ENCODE peak calls at places on chromosomes 2 and 18, in four cellular contexts. Q, U, W and M are unnamed samples.

GRCh38 chr2:54724560-54725342 is 1.3 kb downstream of the EML6 start:
- DNase-seq in Q (no peak), U (peak), W (peak), M (peak)

GRCh38 chr2:232927041-232927792 is 57.2 kb downstream of the SNORC start:
- DNase-seq in Q (peak), U (peak), W (peak), M (peak)

GRCh38 chr2:120863661-120864320 is 128.1 kb downstream of the GLI2 start:
- DNase-seq in Q (peak), U (peak), W (peak), M (peak)

GRCh38 chr2:170929686-170930050 is 615 bp downstream of the GORASP2 start:
- DNase-seq in Q (peak), U (peak), W (peak), M (peak)

GRCh38 chr2:190913725-190914124 is 33.1 kb downstream of the GLS start:
- DNase-seq in Q (no peak), U (no peak), W (no peak), M (no peak)

GRCh38 chr2:23111263-23111662 is 273.7 kb upstream of the KLHL29 start:
- DNase-seq in Q (no peak), U (no peak), W (no peak), M (no peak)

GRCh38 chr2:198296665-198297308 is 492.4 kb downstream of the PLCL1 start:
- DNase-seq in Q (peak), U (no peak), W (peak), M (peak)

GRCh38 chr18:44548291-44549221 is 132.1 kb upstream of the SETBP1 start:
- DNase-seq in Q (peak), U (peak), W (no peak), M (no peak)

GRCh38 chr2:11281221-11281620 is 63.2 kb downstream of the ROCK2 start:
- DNase-seq in Q (no peak), U (no peak), W (no peak), M (no peak)

GRCh38 chr2:12918138-12918840 is 201.6 kb downstream of the TRIB2 start:
- DNase-seq in Q (no peak), U (no peak), W (no peak), M (no peak)

GRCh38 chr2:101718993-101719571 is 21.6 kb downstream of the MAP4K4 start:
- DNase-seq in Q (no peak), U (no peak), W (no peak), M (no peak)

GRCh38 chr2:7356909-7357584 is 439.8 kb downstream of the RNF144A start:
- DNase-seq in Q (no peak), U (no peak), W (no peak), M (peak)

GRCh38 chr2:209933499-209934458 is 68.7 kb upstream of the RPE start:
- DNase-seq in Q (peak), U (no peak), W (peak), M (peak)

GRCh38 chr2:74052732-74053712 is 68.3 kb downstream of the TET3 start:
- DNase-seq in Q (no peak), U (no peak), W (no peak), M (no peak)

GRCh38 chr2:109382946-109383345 is 230.8 kb downstream of the SEPTIN10 start:
- DNase-seq in Q (peak), U (no peak), W (peak), M (no peak)

GRCh38 chr18:75475228-75475627 is 47.7 kb upstream of the SMIM21 start:
- DNase-seq in Q (peak), U (no peak), W (no peak), M (no peak)

GRCh38 chr18:46333371-46334199 is 229.4 kb downstream of the HAUS1 start:
- DNase-seq in Q (peak), U (peak), W (peak), M (peak)

GRCh38 chr18:3804336-3804735 is 354.4 kb downstream of the TGIF1 start:
- DNase-seq in Q (no peak), U (no peak), W (no peak), M (no peak)

GRCh38 chr2:199219551-199219950 is 238.2 kb downstream of the SATB2 start:
- DNase-seq in Q (no peak), U (no peak), W (no peak), M (no peak)

GRCh38 chr2:71793965-71794364 is 340.6 kb downstream of the DYSF start:
- DNase-seq in Q (no peak), U (no peak), W (no peak), M (no peak)

GRCh38 chr2:105961599-105962146 is 217.0 kb downstream of the NCK2 start:
- DNase-seq in Q (no peak), U (no peak), W (no peak), M (no peak)

GRCh38 chr2:44100351-44100750 is 68.3 kb upstream of the PPM1B start:
- DNase-seq in Q (peak), U (no peak), W (peak), M (peak)

GRCh38 chr18:67199993-67200617 is 316.4 kb downstream of the DSEL start:
- DNase-seq in Q (peak), U (no peak), W (peak), M (peak)

GRCh38 chr2:39394427-39395002 is 42.6 kb downstream of the MAP4K3 start:
- DNase-seq in Q (peak), U (no peak), W (no peak), M (no peak)

GRCh38 chr18:3726241-3726951 is 276.4 kb downstream of the TGIF1 start:
- DNase-seq in Q (no peak), U (no peak), W (no peak), M (no peak)

GRCh38 chr18:73235491-73235890 is 367.7 kb upstream of the NETO1 start:
- DNase-seq in Q (peak), U (no peak), W (peak), M (peak)

GRCh38 chr2:156023266-156023879 is 309.1 kb downstream of the NR4A2 start:
- DNase-seq in Q (no peak), U (no peak), W (no peak), M (no peak)

GRCh38 chr2:61419129-61419528 is 51.8 kb downstream of the USP34 start:
- DNase-seq in Q (no peak), U (no peak), W (no peak), M (no peak)

GRCh38 chr18:6219116-6219717 is 195.5 kb downstream of the L3MBTL4 start:
- DNase-seq in Q (peak), U (no peak), W (no peak), M (no peak)

GRCh38 chr2:238290079-238290478 is 1.7 kb upstream of the PER2 start:
- DNase-seq in Q (peak), U (no peak), W (peak), M (peak)

GRCh38 chr18:8661754-8662573 is 43.4 kb upstream of the MTCL1 start:
- DNase-seq in Q (peak), U (no peak), W (peak), M (peak)

GRCh38 chr2:38376346-38376682 is 759 bp downstream of the ATL2 start:
- DNase-seq in Q (peak), U (no peak), W (peak), M (no peak)

GRCh38 chr2:237304763-237305514 is 109.0 kb downstream of the COL6A3 start:
- DNase-seq in Q (peak), U (no peak), W (peak), M (no peak)

GRCh38 chr2:7954223-7954622 is 727.6 kb upstream of the ID2 start:
- DNase-seq in Q (no peak), U (no peak), W (no peak), M (no peak)

GRCh38 chr18:69795785-69796184 is 151.9 kb downstream of the CD226 start:
- DNase-seq in Q (no peak), U (no peak), W (no peak), M (no peak)

GRCh38 chr2:46960618-46961017 is 45.0 kb upstream of the MCFD2 start:
- DNase-seq in Q (no peak), U (no peak), W (no peak), M (no peak)

GRCh38 chr2:234950730-234951385 is 959 bp upstream of the SH3BP4 start:
- DNase-seq in Q (peak), U (no peak), W (no peak), M (no peak)

GRCh38 chr2:234952270-234953115 is 676 bp downstream of the SH3BP4 start:
- DNase-seq in Q (no peak), U (peak), W (no peak), M (peak)

GRCh38 chr2:234949762-234950434 is 1.9 kb upstream of the SH3BP4 start:
- DNase-seq in Q (peak), U (no peak), W (peak), M (no peak)

GRCh38 chr2:234950435-234950729 is 1.4 kb upstream of the SH3BP4 start:
- DNase-seq in Q (no peak), U (no peak), W (no peak), M (no peak)

DNA sequence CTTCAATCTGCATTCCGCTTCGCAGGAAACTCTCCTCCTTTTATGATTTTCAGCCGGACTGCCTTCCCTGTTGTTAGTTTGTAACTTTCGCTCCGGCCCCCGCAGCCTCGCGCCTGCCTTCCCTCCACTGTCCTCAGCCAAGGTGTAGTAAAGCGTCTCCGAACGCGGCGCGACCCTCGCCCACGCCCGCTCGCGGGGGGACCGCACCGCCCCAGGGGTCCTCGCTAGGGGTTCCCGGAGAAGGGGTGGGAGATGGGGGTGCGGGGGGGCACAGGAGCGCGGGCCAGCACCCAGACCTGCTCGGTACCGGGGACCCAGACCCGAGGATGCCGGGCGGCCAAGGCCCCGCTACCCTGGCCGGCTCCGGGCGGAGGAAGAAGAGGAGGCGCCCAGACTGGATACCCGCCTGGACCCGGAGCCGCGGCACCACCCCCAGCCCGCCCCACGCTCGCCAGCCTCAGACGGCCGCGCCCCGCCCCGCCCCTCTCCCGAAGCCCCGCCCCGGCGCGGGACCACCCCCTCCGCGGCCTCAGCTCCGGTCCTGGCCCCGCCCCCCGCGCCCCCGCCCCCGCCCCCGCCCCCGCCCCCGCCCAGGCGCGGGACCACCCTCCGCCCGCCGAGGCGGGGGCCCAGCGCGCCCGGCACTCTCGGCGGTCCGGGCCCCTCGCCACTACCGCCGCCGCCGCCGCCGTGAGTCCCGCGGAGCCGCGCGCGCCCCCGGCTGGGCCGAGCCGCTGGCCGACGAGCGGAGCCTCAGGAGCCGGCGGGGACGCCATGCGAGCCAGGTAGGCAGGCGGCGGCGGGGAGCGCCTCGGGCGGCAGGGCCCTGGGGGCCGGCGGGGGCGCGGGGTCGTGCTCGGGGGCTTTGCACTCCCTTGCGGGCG is at the start of gene SH3BP4:
- DNase-seq in Q (peak), U (peak), W (peak), M (peak)
- TF ChIP-seq CTCF in Q (no peak), U (no peak), W (no peak), M (no peak)

GRCh38 chr2:112807233-112807807 is 23.0 kb upstream of the IL1A start:
- DNase-seq in Q (no peak), U (no peak), W (no peak), M (no peak)
- TF ChIP-seq CTCF in Q (peak), U (no peak), W (no peak), M (no peak)

GRCh38 chr2:226023383-226023782 is 623.9 kb downstream of the NYAP2 start:
- DNase-seq in Q (no peak), U (no peak), W (no peak), M (no peak)
- TF ChIP-seq CTCF in Q (no peak), U (no peak), W (no peak), M (no peak)

GRCh38 chr18:79018911-79019310 is 39.3 kb downstream of the SALL3 start:
- DNase-seq in Q (no peak), U (no peak), W (no peak), M (no peak)
- TF ChIP-seq CTCF in Q (no peak), U (no peak), W (no peak), M (no peak)

GRCh38 chr18:60740313-60740712 is 367.7 kb upstream of the MC4R start:
- DNase-seq in Q (no peak), U (peak), W (no peak), M (no peak)

DNA sequence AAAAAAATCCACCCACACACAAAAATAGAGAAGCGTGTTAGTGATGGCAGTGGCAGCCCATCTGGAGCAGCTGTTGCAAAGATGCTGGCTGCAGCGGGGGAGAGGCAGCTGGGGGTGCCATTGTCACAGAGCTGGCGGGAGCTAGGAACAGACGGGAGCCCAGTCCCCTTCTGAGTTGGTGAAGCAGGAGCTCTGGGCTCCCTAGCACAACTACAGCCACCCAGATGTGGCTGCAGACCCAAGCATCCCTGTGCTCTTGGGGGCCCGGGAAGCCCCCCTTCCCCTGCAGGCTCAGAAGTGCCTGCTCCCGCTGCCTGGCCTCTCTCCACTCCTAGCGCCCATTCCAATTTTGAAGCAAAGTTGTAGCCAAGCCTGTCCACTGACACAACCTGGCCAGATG is 366.6 kb upstream of the MC4R start:
- DNase-seq in Q (no peak), U (peak), W (no peak), M (no peak)
- TF ChIP-seq CTCF in Q (no peak), U (no peak), W (no peak), M (no peak)